ENCODE peak calls at places on chromosome X, in eight cellular contexts. W is Right ventricle myocardium superior; G is WTC11; H is gastroesophageal sphincter; L is activated CD8-positive, alpha-beta T cell treated with anti-CD3 and anti-CD28 coated beads, Interleukin-2, amount 10 ng/mL, durations not matched to agents 7 days and 5 days; D is activated CD4-positive, alpha-beta T cell treated with anti-CD3 and anti-CD28 coated beads for 36 hours; V is activated naive CD8-positive, alpha-beta T cell treated with anti-CD3 and anti-CD28 coated beads, Interleukin-2, amount 10 ng/mL, durations not matched to agents 7 days and 5 days; M is body of pancreas. T is an unnamed sample.

GRCh38 chrX:17359500-17359899 is 15.5 kb upstream of the NHS start:
- ATAC-seq in H (no peak), D (no peak), G (no peak), L (no peak), M (no peak), W (no peak), V (no peak), T (no peak)

GRCh38 chrX:38327775-38328081 is 419 bp upstream of the RPGR start:
- ATAC-seq in V (peak), G (no peak), W (no peak), D (no peak), H (no peak), L (peak), M (no peak), T (no peak)

GRCh38 chrX:72545990-72546389 is 26.7 kb downstream of the HDAC8 start:
- ATAC-seq in D (no peak), G (peak), W (no peak), H (no peak), V (no peak), M (no peak), L (no peak), T (no peak)

GRCh38 chrX:10240918-10241317 is 84.1 kb downstream of the CLCN4 start:
- ATAC-seq in G (no peak), M (no peak), H (peak), D (no peak), L (no peak), V (no peak), W (no peak), T (no peak)

GRCh38 chrX:123223859-123224258 is 39.8 kb downstream of the GRIA3 start:
- ATAC-seq in G (no peak), V (no peak), H (no peak), M (no peak), D (no peak), L (no peak), W (no peak), T (no peak)

GRCh38 chrX:74450803-74451449 is 29.6 kb downstream of the SLC16A2 start:
- ATAC-seq in D (peak), M (peak), G (no peak), H (peak), V (no peak), W (no peak), L (no peak), T (peak)

GRCh38 chrX:37754518-37754917 is 25.3 kb upstream of the CYBB start:
- ATAC-seq in H (no peak), V (peak), L (peak), M (no peak), W (no peak), D (peak), G (no peak), T (peak)

GRCh38 chrX:84174348-84174747 is 13.7 kb downstream of the RPS6KA6 start:
- ATAC-seq in W (no peak), M (no peak), H (no peak), V (no peak), D (no peak), L (no peak), G (no peak), T (no peak)

GRCh38 chrX:109855501-109855900 is 122.4 kb upstream of the ACSL4 start:
- ATAC-seq in D (no peak), M (no peak), H (no peak), W (no peak), V (no peak), G (no peak), L (no peak), T (no peak)

GRCh38 chrX:151737494-151737893 is 2.9 kb downstream of the CNGA2 start:
- ATAC-seq in M (no peak), V (no peak), W (no peak), L (no peak), D (no peak), G (no peak), H (no peak), T (no peak)

GRCh38 chrX:57329008-57329407 is 42.5 kb downstream of the FAAH2 start:
- ATAC-seq in H (no peak), W (no peak), V (no peak), D (no peak), M (no peak), L (no peak), G (peak), T (no peak)

GRCh38 chrX:153903991-153904957 is at the start of gene AVPR2:
- ATAC-seq in V (peak), W (peak), M (no peak), D (no peak), G (peak), H (peak), L (no peak), T (peak)

GRCh38 chrX:53211391-53211978 is 13.5 kb downstream of the KDM5C start:
- ATAC-seq in D (no peak), M (no peak), L (no peak), V (no peak), G (no peak), W (no peak), H (no peak), T (no peak)

GRCh38 chrX:31092970-31093638 is 21.3 kb upstream of the FTHL17 start:
- ATAC-seq in M (no peak), L (no peak), W (no peak), D (peak), G (no peak), V (no peak), H (no peak), T (peak)

GRCh38 chrX:44010626-44011025 is 37.4 kb upstream of the NDP start:
- ATAC-seq in V (no peak), L (no peak), W (no peak), M (no peak), H (no peak), G (no peak), D (no peak), T (no peak)

GRCh38 chrX:71619193-71619592 is 882 bp upstream of the CXCR3 start:
- ATAC-seq in V (no peak), D (peak), G (no peak), H (no peak), W (no peak), M (no peak), L (no peak), T (peak)

GRCh38 chrX:108313662-108314061 is 124.6 kb downstream of the COL4A6 start:
- ATAC-seq in G (no peak), W (no peak), L (no peak), V (no peak), M (no peak), D (no peak), H (no peak), T (no peak)

GRCh38 chrX:38458071-38458470 is 103.3 kb upstream of the TSPAN7 start:
- ATAC-seq in D (no peak), H (no peak), W (no peak), L (no peak), M (no peak), V (no peak), G (no peak), T (no peak)